ENCODE peak calls at places on chromosomes 12 and 14, in six cellular contexts. D is progenitor cell of endocrine pancreas, L is HL-60, J is right lobe of liver, C is neural crest cell, H is fibroblast of villous mesenchyme. S is an unnamed sample.

GRCh38 chr14:26966942-26967341 is 369.1 kb upstream of the NOVA1 start:
- DNase-seq in D (no peak), J (no peak), H (peak), C (no peak), L (no peak), S (no peak)

GRCh38 chr12:122064780-122065588 is 13.6 kb upstream of the MLXIP start:
- DNase-seq in L (no peak), D (no peak), H (peak), C (peak), J (no peak), S (peak)

GRCh38 chr12:94174576-94174975 is 26.2 kb downstream of the PLXNC1 start:
- DNase-seq in L (peak), H (no peak), C (no peak), D (no peak), J (peak), S (no peak)

GRCh38 chr14:74368026-74368425 is 19.8 kb downstream of the VRTN start:
- DNase-seq in J (no peak), L (no peak), D (no peak), C (no peak), H (no peak), S (no peak)

GRCh38 chr12:26831959-26832816 is 806 bp downstream of the ITPR2 start:
- DNase-seq in D (peak), C (peak), J (peak), L (peak), H (peak), S (peak)

GRCh38 chr14:89372156-89372555 is 44.9 kb downstream of the FOXN3 start:
- DNase-seq in J (no peak), D (no peak), C (no peak), L (no peak), H (no peak), S (peak)

GRCh38 chr12:96094201-96094600 is 58.8 kb upstream of the LTA4H start:
- DNase-seq in J (no peak), H (no peak), L (no peak), C (no peak), D (no peak), S (no peak)

GRCh38 chr12:65557425-65558167 is 266.7 kb upstream of the HMGA2 start:
- DNase-seq in C (no peak), J (no peak), L (no peak), D (no peak), H (no peak), S (no peak)

GRCh38 chr12:53623526-53623925 is 2.7 kb downstream of the ATF7 start:
- DNase-seq in J (no peak), L (no peak), D (no peak), H (peak), C (no peak), S (peak)

GRCh38 chr12:113152835-113153814 is 3.6 kb downstream of the CFAP73 start:
- DNase-seq in L (peak), D (peak), C (peak), H (peak), J (peak), S (peak)

GRCh38 chr12:12518919-12519318 is 43.7 kb downstream of the DUSP16 start:
- DNase-seq in C (no peak), J (no peak), L (no peak), D (no peak), H (peak), S (no peak)

GRCh38 chr12:116384629-116385485 is 107.4 kb upstream of the MED13L start:
- DNase-seq in H (no peak), D (no peak), L (peak), C (no peak), J (no peak), S (peak)

GRCh38 chr12:80702889-80703605 is 4.4 kb upstream of the MYF6 start:
- DNase-seq in J (no peak), L (no peak), D (no peak), H (peak), C (no peak), S (peak)

GRCh38 chr12:55797068-55797467 is 20.5 kb downstream of the SARNP start:
- DNase-seq in L (no peak), C (peak), D (no peak), J (no peak), H (peak), S (peak)

GRCh38 chr12:94628369-94628768 is 22.0 kb downstream of the TMCC3 start:
- DNase-seq in C (no peak), J (no peak), L (no peak), H (no peak), D (no peak), S (no peak)

GRCh38 chr12:116241157-116241772 is 36.2 kb downstream of the MED13L start:
- DNase-seq in J (no peak), H (no peak), C (no peak), D (no peak), L (no peak), S (no peak)

DNA sequence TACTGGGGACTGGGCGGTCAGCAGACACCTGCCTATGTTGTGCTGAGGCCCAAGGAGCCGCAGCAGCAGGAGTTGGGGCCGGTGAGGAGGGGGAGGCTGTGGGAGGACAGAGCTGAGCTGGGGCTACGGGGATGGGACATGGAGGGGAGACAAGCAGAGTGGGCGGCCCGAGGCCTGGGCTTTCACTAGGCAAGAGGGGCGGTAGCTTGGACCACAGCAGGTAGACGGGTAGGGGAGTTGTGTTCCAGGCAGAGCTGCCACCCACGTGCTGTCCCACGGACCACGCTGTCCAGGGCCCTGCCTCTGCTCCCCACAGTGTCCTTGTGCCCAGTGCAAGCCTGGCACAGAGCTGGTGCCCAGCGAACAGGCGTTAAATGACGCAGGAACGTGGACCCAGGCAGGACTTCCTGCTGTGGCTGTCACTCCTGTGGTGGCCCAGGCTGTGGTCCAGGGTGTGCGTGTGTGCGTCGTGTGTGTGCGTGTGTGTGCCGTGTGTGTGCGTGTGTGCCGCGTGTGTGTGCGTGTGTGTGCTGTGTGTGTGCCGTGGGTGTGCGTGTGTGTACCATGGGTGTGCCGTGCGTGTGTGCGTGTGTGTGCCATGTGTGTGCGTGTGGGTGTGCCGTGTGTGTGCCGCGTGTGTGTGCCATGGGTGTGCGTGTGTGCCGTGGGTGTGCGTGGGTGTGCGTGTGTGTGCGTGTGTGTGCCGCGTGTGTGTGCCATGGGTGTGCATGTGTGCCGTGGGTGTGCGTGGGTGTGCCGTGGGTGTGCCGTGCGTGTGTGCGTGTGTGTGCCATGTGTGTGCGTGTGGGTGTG is 6.8 kb downstream of the CEP170B start:
- DNase-seq in C (no peak), J (no peak), L (no peak), H (no peak), D (no peak), S (no peak)
- TF ChIP-seq CTCF in C (no peak), J (no peak), L (no peak), H (no peak), D (no peak), S (no peak)

GRCh38 chr12:17079251-17079909 is 473.4 kb upstream of the LMO3 start:
- DNase-seq in C (no peak), L (no peak), J (no peak), D (no peak), H (no peak), S (no peak)
- TF ChIP-seq CTCF in C (peak), L (no peak), J (no peak), D (peak), H (no peak), S (no peak)

GRCh38 chr14:21367582-21368144 is 16.2 kb downstream of the SUPT16H start:
- DNase-seq in D (no peak), H (no peak), J (no peak), C (no peak), L (no peak), S (no peak)
- TF ChIP-seq CTCF in D (no peak), H (no peak), J (no peak), C (no peak), L (no peak), S (no peak)

GRCh38 chr12:98743362-98743953 is 98.4 kb downstream of the APAF1 start:
- DNase-seq in C (peak), H (no peak), J (no peak), L (no peak), D (no peak), S (no peak)
- TF ChIP-seq CTCF in C (peak), H (peak), J (peak), L (peak), D (peak), S (peak)

DNA sequence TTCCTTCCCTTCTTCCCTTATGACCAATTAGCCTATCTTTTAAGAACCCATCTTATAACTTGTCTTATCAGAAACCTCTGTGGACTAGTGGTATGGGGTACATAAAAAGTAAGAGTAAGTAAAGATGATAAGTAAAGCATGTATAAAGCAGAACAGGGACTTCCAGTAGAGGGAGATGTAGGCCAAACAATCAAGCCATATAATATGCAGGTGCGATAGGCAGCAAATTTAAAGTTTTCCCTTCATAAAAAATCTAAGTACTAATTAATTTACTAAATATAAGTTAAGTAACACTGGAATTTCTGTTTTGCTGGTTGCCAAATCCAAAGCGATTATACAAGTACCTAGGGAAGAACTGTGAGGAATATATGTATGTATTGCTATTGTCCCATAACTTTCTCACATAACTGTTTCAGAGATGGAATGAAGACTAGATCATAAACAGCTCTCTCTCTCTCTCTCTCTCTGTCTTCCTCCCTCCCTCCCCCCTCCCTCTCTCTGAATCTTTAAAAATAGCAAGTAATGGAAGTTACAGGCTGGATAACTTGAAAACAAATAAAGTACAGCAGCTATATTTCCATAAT is 25.7 kb downstream of the METTL25 start:
- DNase-seq in D (no peak), H (peak), C (no peak), J (no peak), L (no peak), S (peak)
- TF ChIP-seq CTCF in D (peak), H (peak), C (peak), J (no peak), L (peak), S (peak)